ENCODE peak calls at places on chromosomes 4 and X, in six cellular contexts. U is upper lobe of left lung, N is A549, G is HepG2, Q is K562, S is GM12878. B is an unnamed sample.

GRCh38 chr4:58553679-58554078 is 1443.5 kb upstream of the IGFBP7 start:
- ATAC-seq in G (no peak), S (no peak), N (no peak), U (no peak), Q (no peak), B (no peak)

GRCh38 chrX:78989349-78989748 is 44.2 kb downstream of the P2RY10 start:
- ATAC-seq in G (no peak), N (no peak), U (no peak), S (no peak), Q (no peak), B (no peak)

GRCh38 chr4:60812811-60813210 is 387.3 kb upstream of the ADGRL3 start:
- ATAC-seq in Q (no peak), G (no peak), N (no peak), U (no peak), S (no peak), B (no peak)

GRCh38 chr4:139815646-139816601 is 150.3 kb downstream of the MGST2 start:
- ATAC-seq in S (no peak), N (peak), Q (peak), U (peak), G (no peak), B (peak)

GRCh38 chr4:179880756-179881155 is 2362.4 kb upstream of the TENM3 start:
- ATAC-seq in U (no peak), S (no peak), N (no peak), G (no peak), Q (no peak), B (no peak)

GRCh38 chr4:73752424-73752823 is 12.1 kb downstream of the CXCL8 start:
- ATAC-seq in N (no peak), U (no peak), S (no peak), Q (no peak), G (no peak), B (no peak)

GRCh38 chrX:130435937-130436336 is 34.1 kb downstream of the RBMX2 start:
- ATAC-seq in U (no peak), Q (no peak), G (no peak), S (no peak), N (no peak), B (no peak)

GRCh38 chrX:10509397-10509796 is 111.0 kb downstream of the MID1 start:
- ATAC-seq in N (peak), S (no peak), Q (no peak), U (no peak), G (no peak), B (no peak)

GRCh38 chrX:39318497-39319343 is 517.5 kb downstream of the MID1IP1 start:
- ATAC-seq in S (no peak), N (no peak), U (no peak), Q (no peak), G (no peak), B (no peak)

GRCh38 chrX:56762220-56762619 is 33.2 kb downstream of the NBDY start:
- ATAC-seq in N (no peak), G (no peak), Q (no peak), U (no peak), S (peak), B (no peak)

GRCh38 chrX:21779095-21779494 is 21.2 kb upstream of the SMPX start:
- ATAC-seq in Q (no peak), S (peak), U (no peak), G (no peak), N (no peak), B (no peak)

GRCh38 chr4:15378055-15378454 is 49.8 kb upstream of the C1QTNF7 start:
- ATAC-seq in S (no peak), Q (no peak), G (no peak), N (no peak), U (peak), B (peak)

GRCh38 chrX:150449313-150449712 is 86.2 kb downstream of the MAMLD1 start:
- ATAC-seq in Q (peak), N (peak), U (no peak), S (peak), G (no peak), B (no peak)

GRCh38 chr4:4408576-4409335 is 21.9 kb downstream of the NSG1 start:
- ATAC-seq in N (no peak), U (no peak), Q (no peak), S (no peak), G (no peak), B (no peak)

GRCh38 chr4:128716325-128716724 is 93.2 kb upstream of the JADE1 start:
- ATAC-seq in G (no peak), Q (no peak), U (no peak), N (no peak), S (no peak), B (peak)

GRCh38 chr4:123419885-123420743 is 23.5 kb downstream of the SPRY1 start:
- ATAC-seq in G (no peak), Q (no peak), U (no peak), N (no peak), S (no peak), B (no peak)

GRCh38 chr4:70895405-70895804 is 6.8 kb upstream of the MOB1B start:
- ATAC-seq in S (peak), U (peak), N (peak), G (peak), Q (no peak), B (no peak)

GRCh38 chr4:36587909-36588472 is 306.6 kb downstream of the DTHD1 start:
- ATAC-seq in Q (no peak), U (no peak), S (peak), G (no peak), N (no peak), B (no peak)

GRCh38 chr4:121156822-121157769 is 7.0 kb downstream of the TNIP3 start:
- ATAC-seq in S (no peak), Q (peak), N (peak), G (peak), U (peak), B (peak)

GRCh38 chr4:158671915-158672806 is at the start of gene ETFDH:
- ATAC-seq in S (peak), U (peak), N (peak), G (peak), Q (peak), B (peak)
- TF ChIP-seq POLR2A in S (peak), U (peak), N (no peak), G (peak), Q (peak), B (peak)

GRCh38 chrX:72094894-72095293 is 36.8 kb downstream of the RTL5 start:
- ATAC-seq in G (no peak), N (no peak), Q (peak), U (peak), S (peak), B (no peak)
- TF ChIP-seq EP300 in G (no peak), N (no peak), Q (no peak), U (no peak), S (no peak), B (no peak)

GRCh38 chrX:115344885-115345653 is 55.6 kb downstream of the LUZP4 start:
- ATAC-seq in G (peak), Q (no peak), S (no peak), U (peak), N (peak), B (peak)
- TF ChIP-seq POLR2A in G (no peak), Q (no peak), S (no peak), U (no peak), N (no peak), B (no peak)

DNA sequence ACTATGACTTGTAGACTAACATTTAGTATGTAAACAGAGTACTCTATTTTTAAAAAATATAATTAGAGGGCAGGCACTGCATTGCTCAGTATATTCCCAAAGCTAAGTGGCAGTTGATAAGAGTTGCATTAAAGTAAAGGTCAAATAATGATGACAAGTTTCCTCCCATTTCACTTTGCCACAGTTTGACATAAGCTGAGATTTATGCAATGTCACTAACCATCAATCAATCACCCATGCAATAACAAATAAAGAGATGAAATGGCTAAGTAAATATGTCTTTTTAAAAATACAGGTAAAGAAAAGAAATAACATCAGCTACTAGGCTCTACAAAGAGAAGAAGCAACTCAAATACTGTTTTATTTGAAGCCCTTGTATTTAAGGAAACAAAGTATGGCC is 673.4 kb downstream of the PCDH18 start:
- ATAC-seq in G (no peak), S (no peak), N (no peak), Q (no peak), U (no peak), B (no peak)
- TF ChIP-seq EP300 in G (no peak), S (no peak), N (no peak), Q (no peak), U (no peak), B (no peak)

GRCh38 chrX:47651043-47651905 is 911 bp upstream of the ELK1 start:
- ATAC-seq in N (peak), G (no peak), Q (peak), U (peak), S (no peak), B (no peak)
- TF ChIP-seq POLR2A in N (no peak), G (no peak), Q (peak), U (no peak), S (no peak), B (no peak)

GRCh38 chrX:12948495-12948894 is 26.4 kb upstream of the TMSB4X start:
- ATAC-seq in Q (no peak), U (no peak), G (no peak), S (peak), N (no peak), B (no peak)

GRCh38 chrX:12950851-12951589 is 23.9 kb upstream of the TMSB4X start:
- ATAC-seq in Q (peak), G (peak), U (peak), S (peak), N (peak), B (no peak)

GRCh38 chrX:12951590-12951965 is 23.3 kb upstream of the TMSB4X start:
- ATAC-seq in S (no peak), U (no peak), Q (no peak), G (no peak), N (no peak), B (no peak)

GRCh38 chrX:12949205-12949926 is 25.5 kb upstream of the TMSB4X start:
- ATAC-seq in G (no peak), Q (no peak), U (no peak), N (no peak), S (peak), B (no peak)

GRCh38 chrX:12949927-12950656 is 24.8 kb upstream of the TMSB4X start:
- ATAC-seq in G (no peak), Q (peak), S (peak), N (peak), U (peak), B (peak)
- TF ChIP-seq EP300 in G (no peak), Q (no peak), S (peak), N (no peak), U (no peak), B (no peak)

GRCh38 chr4:1164444-1164843 is 7.9 kb downstream of the SPON2 start:
- ATAC-seq in S (no peak), N (no peak), U (no peak), G (no peak), Q (no peak), B (no peak)

GRCh38 chr4:1167244-1167949 is 5.0 kb downstream of the SPON2 start:
- ATAC-seq in N (peak), U (peak), S (peak), Q (peak), G (peak), B (peak)

GRCh38 chr4:1168291-1169031 is 3.9 kb downstream of the SPON2 start:
- ATAC-seq in N (peak), S (peak), Q (no peak), U (no peak), G (no peak), B (no peak)

GRCh38 chr4:1164956-1165545 is 7.3 kb downstream of the SPON2 start:
- ATAC-seq in N (no peak), S (no peak), U (no peak), G (no peak), Q (no peak), B (no peak)

DNA sequence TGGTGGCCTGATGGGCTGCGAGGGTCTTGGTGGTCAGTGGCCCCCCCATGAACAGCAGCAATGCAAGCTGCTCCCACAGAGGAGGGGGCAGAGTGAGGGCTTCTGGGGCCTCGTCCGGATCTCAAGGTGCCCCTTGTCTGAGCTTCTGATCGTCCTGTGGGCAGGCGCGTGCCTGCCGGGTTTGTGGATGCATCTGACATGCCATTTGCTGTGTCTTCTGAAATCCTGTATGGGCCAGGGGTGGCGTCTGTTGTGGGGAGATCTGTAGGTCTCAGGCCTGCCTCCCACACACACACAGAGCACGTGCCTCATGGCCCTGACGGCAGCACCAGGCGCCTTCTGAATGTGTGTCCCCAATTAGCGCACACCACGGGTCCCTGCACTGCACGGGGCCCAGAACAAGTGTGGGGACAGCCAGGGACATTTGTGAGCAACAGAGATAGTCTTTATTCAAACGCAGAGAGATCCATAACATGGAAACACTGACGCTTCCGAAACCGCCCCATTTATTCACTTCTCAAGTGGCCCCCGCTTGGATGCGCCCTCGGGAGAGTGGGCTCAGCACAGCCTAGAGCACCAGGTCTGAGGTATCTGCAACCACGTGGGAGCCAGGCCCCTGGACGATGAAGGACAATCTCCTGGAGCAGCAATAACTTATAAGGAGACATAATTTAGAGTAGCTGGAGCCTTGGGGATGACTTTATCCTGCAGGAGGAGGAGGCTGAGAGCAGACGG is 5.7 kb downstream of the SPON2 start:
- ATAC-seq in S (peak), N (peak), G (peak), Q (peak), U (no peak), B (peak)
- TF ChIP-seq POLR2A in S (no peak), N (no peak), G (no peak), Q (no peak), U (no peak), B (no peak)

DNA sequence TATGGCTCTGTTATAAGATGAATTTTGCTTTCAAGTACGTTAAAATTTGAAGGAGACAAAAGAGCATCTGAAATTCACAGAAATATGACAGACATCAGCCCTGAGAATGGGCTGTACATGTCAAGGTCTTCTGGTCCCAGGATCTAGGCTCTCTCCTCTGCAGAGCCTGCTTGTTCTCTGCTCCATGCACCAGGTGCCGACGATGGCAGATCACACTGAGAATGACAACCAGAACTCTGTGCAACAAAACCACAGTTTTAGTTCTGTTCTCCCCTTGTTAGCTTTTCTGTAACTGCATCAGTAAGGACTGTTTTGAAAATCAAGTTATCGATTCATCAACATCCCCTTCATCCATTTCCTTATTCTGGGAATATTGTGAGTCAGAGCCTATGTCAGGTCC is 30.9 kb upstream of the LGI2 start:
- ATAC-seq in S (no peak), Q (no peak), G (no peak), N (no peak), U (no peak), B (no peak)
- TF ChIP-seq EP300 in S (no peak), Q (no peak), G (no peak), N (no peak), U (no peak), B (no peak)

DNA sequence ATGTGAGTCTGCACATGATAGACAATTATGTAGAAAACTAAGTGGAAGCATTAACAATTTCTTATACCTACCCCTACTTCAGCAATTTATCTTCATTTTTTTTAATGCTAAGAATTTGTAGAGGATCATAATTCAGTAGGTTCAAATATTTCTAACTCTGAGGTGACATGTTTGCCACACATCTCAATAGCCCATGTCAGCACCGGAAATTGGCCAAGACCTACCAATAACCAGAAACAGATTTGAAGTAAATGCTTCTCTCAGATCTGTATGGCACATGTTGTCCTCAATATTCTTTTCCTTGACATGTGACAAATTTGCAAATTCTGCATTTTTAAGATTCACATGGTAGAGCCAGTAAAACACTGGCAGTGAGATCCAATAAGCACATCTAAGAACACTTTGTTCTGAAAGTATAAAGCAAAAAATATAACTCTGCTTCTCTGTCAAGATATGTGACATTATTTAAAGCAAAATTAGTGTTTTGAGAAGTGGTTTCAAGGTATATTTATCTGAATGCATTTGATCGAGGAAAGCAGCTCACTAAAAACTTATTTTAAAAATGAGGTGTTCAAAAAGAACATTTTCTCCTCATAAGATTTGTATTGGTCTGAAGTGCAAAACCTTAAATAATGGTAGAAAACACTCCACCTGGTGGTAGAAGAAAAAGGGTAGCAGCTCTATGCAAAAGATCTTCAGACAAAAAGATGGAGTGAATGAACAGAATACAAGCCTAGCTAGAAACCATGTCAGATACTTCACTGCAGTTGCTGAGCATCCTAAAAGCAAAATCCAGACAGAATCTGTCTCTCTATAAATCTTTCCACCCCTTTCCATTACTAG is 513.9 kb upstream of the FAM241A start:
- ATAC-seq in Q (no peak), S (peak), U (no peak), N (peak), G (no peak), B (no peak)
- TF ChIP-seq POLR2A in Q (no peak), S (no peak), U (no peak), N (no peak), G (no peak), B (no peak)